ENCODE peak calls at places on chromosome 2, in nine cellular contexts. C is astrocyte of the spinal cord, O is thoracic aorta, L is ovary, T is body of pancreas, I is mucosa of descending colon, U is IMR-90, S is cardiac muscle cell, A is astrocyte of the cerebellum. B is an unnamed sample.

GRCh38 chr2:149817206-149817605 is 229.6 kb upstream of the MMADHC start:
- DNase-seq in U (no peak), C (peak), A (peak), T (no peak), L (no peak), O (no peak), I (no peak), S (peak), B (peak)

GRCh38 chr2:105896765-105897163 is 152.1 kb downstream of the NCK2 start:
- DNase-seq in L (no peak), T (no peak), C (no peak), U (no peak), S (no peak), A (no peak), I (no peak), O (no peak), B (no peak)

GRCh38 chr2:73018188-73018825 is 53.2 kb downstream of the SFXN5 start:
- DNase-seq in T (no peak), I (no peak), O (no peak), A (no peak), L (no peak), U (peak), C (peak), S (no peak), B (no peak)

GRCh38 chr2:64268330-64268729 is 124.1 kb upstream of the PELI1 start:
- DNase-seq in O (no peak), L (no peak), U (no peak), S (peak), C (no peak), I (no peak), A (no peak), T (no peak), B (no peak)

GRCh38 chr2:10336283-10336682 is 33.6 kb downstream of the HPCAL1 start:
- DNase-seq in S (no peak), C (no peak), L (no peak), T (no peak), I (no peak), O (no peak), A (no peak), U (no peak), B (no peak)

GRCh38 chr2:186433777-186434432 is 52.2 kb upstream of the ZC3H15 start:
- DNase-seq in S (no peak), L (no peak), T (no peak), O (no peak), I (no peak), A (no peak), C (no peak), U (no peak), B (no peak)

GRCh38 chr2:96320326-96321229 is 4.5 kb upstream of the ITPRIPL1 start:
- DNase-seq in T (no peak), I (no peak), U (no peak), S (no peak), A (no peak), O (no peak), C (no peak), L (no peak), B (no peak)

GRCh38 chr2:48617618-48618017 is at the start of gene GTF2A1L:
- DNase-seq in O (no peak), L (no peak), C (no peak), A (no peak), T (no peak), U (no peak), I (no peak), S (no peak), B (no peak)

GRCh38 chr2:234606906-234607305 is 110.0 kb upstream of the ARL4C start:
- DNase-seq in O (no peak), C (no peak), S (no peak), U (peak), T (no peak), L (no peak), I (no peak), A (no peak), B (peak)

GRCh38 chr2:96273763-96274162 is 7.7 kb downstream of the CIAO1 start:
- DNase-seq in I (no peak), L (no peak), C (no peak), T (no peak), O (no peak), S (no peak), U (peak), A (no peak), B (no peak)

GRCh38 chr2:161206491-161207032 is 46.3 kb downstream of the TANK start:
- DNase-seq in L (no peak), C (no peak), I (no peak), O (no peak), U (no peak), S (peak), A (no peak), T (no peak), B (peak)

GRCh38 chr2:10058251-10059015 is 15.1 kb downstream of the KLF11 start:
- DNase-seq in T (no peak), A (no peak), L (peak), I (peak), U (no peak), O (no peak), S (no peak), C (no peak), B (no peak)

GRCh38 chr2:15800489-15801329 is 139.6 kb upstream of the MYCN start:
- DNase-seq in U (no peak), I (no peak), A (no peak), S (peak), L (no peak), O (no peak), C (no peak), T (no peak), B (no peak)

GRCh38 chr2:25955036-25955435 is 27.3 kb downstream of the KIF3C start:
- DNase-seq in T (no peak), O (no peak), L (no peak), S (no peak), I (no peak), U (peak), C (no peak), A (no peak), B (no peak)

GRCh38 chr2:169910109-169910799 is 83.0 kb downstream of the UBR3 start:
- DNase-seq in S (peak), L (no peak), C (no peak), T (no peak), I (no peak), A (no peak), O (no peak), U (peak), B (peak)

GRCh38 chr2:57190007-57190406 is 856.6 kb upstream of the VRK2 start:
- DNase-seq in C (no peak), A (no peak), O (no peak), U (no peak), S (no peak), L (no peak), I (no peak), T (no peak), B (no peak)

GRCh38 chr2:54360055-54360792 is 95.9 kb upstream of the SPTBN1 start:
- DNase-seq in A (peak), I (no peak), L (peak), C (peak), T (peak), S (peak), O (no peak), U (peak), B (peak)

GRCh38 chr2:112891333-112891950 is 19.5 kb upstream of the IL37 start:
- DNase-seq in T (no peak), A (no peak), L (no peak), I (no peak), S (no peak), O (no peak), U (no peak), C (no peak), B (no peak)

GRCh38 chr2:56202722-56203121 is 18.9 kb downstream of the CCDC85A start:
- DNase-seq in C (no peak), I (no peak), L (no peak), S (no peak), O (no peak), U (no peak), T (no peak), A (no peak), B (no peak)

GRCh38 chr2:142980246-142981068 is 103.0 kb downstream of the KYNU start:
- DNase-seq in C (peak), S (peak), A (peak), O (no peak), L (no peak), I (no peak), U (peak), T (no peak), B (peak)

GRCh38 chr2:191976436-191976835 is 129.5 kb upstream of the CAVIN2 start:
- DNase-seq in A (peak), O (no peak), U (peak), I (no peak), T (no peak), C (peak), S (peak), L (no peak), B (peak)

GRCh38 chr2:42566837-42567251 is 1.6 kb upstream of the MTA3 start:
- DNase-seq in I (no peak), C (no peak), O (no peak), U (no peak), S (no peak), L (no peak), A (no peak), T (no peak), B (no peak)

GRCh38 chr2:138071720-138072719 is 107.7 kb downstream of the HNMT start:
- DNase-seq in I (no peak), O (no peak), U (peak), A (no peak), S (peak), C (peak), L (no peak), T (no peak), B (no peak)

GRCh38 chr2:238955648-238956531 is 108.0 kb downstream of the TWIST2 start:
- DNase-seq in C (peak), I (no peak), O (no peak), S (no peak), T (no peak), U (peak), A (no peak), L (no peak), B (peak)

GRCh38 chr2:94999431-94999883 is 26.1 kb upstream of the MAL start:
- DNase-seq in L (no peak), I (no peak), C (no peak), T (no peak), O (no peak), U (no peak), S (no peak), A (no peak), B (no peak)

GRCh38 chr2:12739721-12740254 is 23.1 kb downstream of the TRIB2 start:
- DNase-seq in S (no peak), T (no peak), L (no peak), O (no peak), U (no peak), C (no peak), A (no peak), I (no peak), B (no peak)

GRCh38 chr2:172082105-172082943 is 3.0 kb upstream of the DLX1 start:
- DNase-seq in A (no peak), U (no peak), I (no peak), T (no peak), O (no peak), C (no peak), S (no peak), L (no peak), B (peak)

GRCh38 chr2:32772623-32773221 is 144.9 kb downstream of the TTC27 start:
- DNase-seq in S (peak), I (no peak), T (no peak), U (peak), O (no peak), L (no peak), C (peak), A (peak), B (peak)

GRCh38 chr2:158113896-158114295 is 12.2 kb downstream of the UPP2 start:
- DNase-seq in C (no peak), A (no peak), T (no peak), S (no peak), O (no peak), L (no peak), U (no peak), I (no peak), B (no peak)

GRCh38 chr2:12057436-12058166 is 311.2 kb downstream of the LPIN1 start:
- DNase-seq in O (no peak), T (peak), I (peak), U (no peak), L (no peak), C (peak), S (no peak), A (no peak), B (no peak)

GRCh38 chr2:238701907-238702206 is 146.0 kb upstream of the TWIST2 start:
- DNase-seq in A (no peak), C (no peak), T (no peak), L (no peak), U (no peak), I (no peak), S (no peak), O (no peak), B (no peak)

GRCh38 chr2:230777681-230778080 is 65.0 kb downstream of the CAB39 start:
- DNase-seq in A (no peak), T (no peak), O (no peak), C (peak), U (peak), S (peak), I (no peak), L (no peak), B (peak)

GRCh38 chr2:17309741-17310339 is 208.4 kb downstream of the RAD51AP2 start:
- DNase-seq in L (no peak), I (no peak), T (peak), U (peak), S (peak), O (no peak), C (peak), A (peak), B (peak)

GRCh38 chr2:37488911-37489310 is 144.5 kb downstream of the QPCT start:
- DNase-seq in U (peak), I (no peak), T (no peak), S (no peak), O (no peak), L (no peak), C (no peak), A (no peak), B (peak)

GRCh38 chr2:27790796-27791195 is 19.3 kb downstream of the MRPL33 start:
- DNase-seq in S (no peak), L (no peak), U (peak), I (no peak), O (no peak), T (no peak), C (no peak), A (no peak), B (no peak)

GRCh38 chr2:28286678-28287077 is 106.0 kb upstream of the FOSL2 start:
- DNase-seq in U (peak), T (no peak), S (no peak), C (peak), O (no peak), L (no peak), A (no peak), I (no peak), B (no peak)

DNA sequence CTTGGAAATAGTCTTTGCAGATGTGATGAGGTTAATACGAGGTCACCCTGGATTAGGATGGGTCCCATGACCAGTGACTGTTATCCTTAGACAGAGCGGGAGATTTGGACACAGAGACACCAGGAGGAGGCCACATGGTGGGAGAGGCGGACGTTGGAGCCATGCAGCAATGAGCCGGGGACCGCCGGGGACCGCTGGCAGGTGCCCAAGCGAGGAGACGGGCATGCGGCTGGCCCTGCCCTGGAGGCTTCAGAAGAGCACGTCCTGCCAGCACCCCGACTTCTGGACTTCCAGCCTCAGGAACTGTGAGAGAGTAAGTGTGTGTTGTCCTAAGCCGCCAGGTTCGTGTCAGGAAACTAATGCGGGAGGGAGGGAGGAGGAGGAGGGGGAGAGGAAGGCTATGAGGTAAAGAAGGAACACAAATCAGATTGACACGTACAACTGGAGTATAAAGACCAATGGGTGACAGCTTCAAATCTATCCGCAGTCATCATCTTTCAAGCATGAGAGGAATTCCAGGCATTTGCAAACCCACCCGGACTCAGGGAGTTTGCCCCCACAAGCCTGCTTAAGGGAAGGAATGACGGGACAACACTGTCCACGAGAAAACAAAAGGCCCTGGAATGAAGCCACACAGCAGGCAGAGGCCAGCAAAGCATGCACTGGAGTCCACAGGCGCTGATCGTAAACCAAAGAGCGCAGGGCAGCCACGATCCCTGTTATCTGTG is 11.6 kb upstream of the BOK start:
- DNase-seq in C (peak), L (no peak), O (no peak), I (no peak), U (peak), T (no peak), S (peak), A (peak), B (peak)
- H3K4me3 ChIP-seq in C (no peak), L (no peak), O (peak), I (no peak), U (no peak), T (no peak), S (no peak), A (no peak), B (peak)

DNA sequence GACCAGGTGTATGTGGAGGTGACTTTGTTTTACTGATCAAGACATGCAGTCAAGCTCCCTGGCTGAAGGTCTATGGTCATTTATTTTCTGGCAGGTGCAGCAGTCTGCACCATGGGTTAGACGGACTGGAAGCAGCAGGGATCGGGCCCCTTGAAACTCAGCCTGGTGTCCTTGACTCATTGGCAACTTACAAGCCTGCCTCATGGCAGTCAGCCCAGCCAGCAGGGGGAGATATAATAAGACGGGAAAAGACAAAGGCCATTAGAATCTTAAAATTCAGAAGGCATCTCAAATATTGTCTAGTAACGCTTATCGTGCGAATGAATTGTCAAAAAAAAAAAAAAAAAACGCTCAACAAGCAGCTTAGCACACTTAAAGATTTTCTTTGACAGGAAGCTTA is 308.2 kb downstream of the EN1 start:
- DNase-seq in T (peak), I (no peak), L (peak), S (peak), U (peak), A (peak), O (no peak), C (peak), B (peak)
- TF ChIP-seq CTCF in T (peak), I (no peak), L (no peak), S (peak), U (peak), A (peak), O (no peak), C (peak), B (peak)

GRCh38 chr2:19355931-19356544 is 2.4 kb downstream of the OSR1 start:
- DNase-seq in O (no peak), U (peak), C (peak), I (no peak), S (peak), T (no peak), L (no peak), A (no peak), B (peak)
- H3K4me3 ChIP-seq in O (peak), U (peak), C (peak), I (no peak), S (peak), T (no peak), L (peak), A (peak), B (peak)

GRCh38 chr2:18435425-18436037 is 124.9 kb downstream of the RDH14 start:
- DNase-seq in S (peak), U (peak), L (no peak), C (peak), T (no peak), I (no peak), O (no peak), A (peak), B (peak)
- TF ChIP-seq CTCF in S (peak), U (peak), L (no peak), C (peak), T (peak), I (no peak), O (peak), A (peak), B (peak)

DNA sequence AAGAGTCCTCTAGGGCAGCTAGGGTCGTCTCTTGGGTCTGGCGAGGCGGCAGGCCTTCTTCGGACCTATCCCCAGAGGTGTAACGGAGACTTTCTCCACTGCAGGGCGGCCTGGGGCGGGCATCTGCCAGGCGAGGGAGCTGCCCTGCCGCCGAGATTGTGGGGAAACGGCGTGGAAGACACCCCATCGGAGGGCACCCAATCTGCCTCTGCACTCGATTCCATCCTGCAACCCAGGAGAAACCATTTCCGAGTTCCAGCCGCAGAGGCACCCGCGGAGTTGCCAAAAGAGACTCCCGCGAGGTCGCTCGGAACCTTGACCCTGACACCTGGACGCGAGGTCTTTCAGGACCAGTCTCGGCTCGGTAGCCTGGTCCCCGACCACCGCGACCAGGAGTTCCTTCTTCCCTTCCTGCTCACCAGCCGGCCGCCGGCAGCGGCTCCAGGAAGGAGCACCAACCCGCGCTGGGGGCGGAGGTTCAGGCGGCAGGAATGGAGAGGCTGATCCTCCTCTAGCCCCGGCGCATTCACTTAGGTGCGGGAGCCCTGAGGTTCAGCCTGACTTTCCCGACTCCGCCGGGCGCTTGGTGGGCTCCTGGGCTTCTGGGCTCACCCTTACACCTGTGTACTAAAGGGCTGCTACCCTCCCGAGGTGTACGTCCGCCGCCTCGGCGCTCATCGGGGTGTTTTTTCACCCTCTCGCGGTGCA is 8.2 kb downstream of the SIX2 start:
- DNase-seq in U (no peak), L (no peak), T (peak), I (peak), O (no peak), S (peak), C (no peak), A (no peak), B (no peak)
- H3K4me3 ChIP-seq in U (no peak), L (no peak), T (no peak), I (no peak), O (peak), S (peak), C (peak), A (peak), B (peak)

GRCh38 chr2:219279151-219279915 is at the start of gene DNAJB2:
- DNase-seq in T (peak), C (peak), L (peak), U (peak), I (peak), S (peak), A (peak), O (peak), B (peak)
- TF ChIP-seq CTCF in T (no peak), C (peak), L (peak), U (peak), I (no peak), S (peak), A (peak), O (no peak), B (peak)

DNA sequence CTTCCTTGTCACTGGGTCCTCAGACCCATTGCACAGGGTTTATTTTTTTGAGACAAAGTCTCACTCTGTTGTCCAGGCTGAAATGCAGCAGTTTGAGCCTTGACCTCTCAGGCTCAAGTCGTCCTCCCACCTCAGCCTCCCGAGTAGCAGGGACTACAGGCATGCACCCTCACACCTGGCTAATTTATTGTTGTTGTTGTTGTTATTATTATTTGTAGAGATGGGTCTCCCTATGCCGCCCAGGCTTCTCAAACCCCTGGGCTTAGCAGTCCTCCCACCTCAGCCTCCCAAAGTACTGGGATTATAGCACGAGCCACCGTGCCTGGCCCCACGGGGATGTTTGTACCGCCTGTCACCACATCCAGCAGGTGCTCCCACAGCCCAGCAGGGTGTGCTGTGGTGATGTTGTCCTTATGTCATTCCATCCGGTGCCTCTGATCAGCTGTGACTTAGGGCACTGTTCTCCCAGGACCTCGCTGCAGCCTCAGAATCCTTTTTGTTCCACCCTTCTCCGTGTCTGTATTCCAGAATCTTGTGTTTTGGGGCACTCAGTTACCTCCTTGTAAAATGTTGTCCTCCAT is 182.3 kb downstream of the INO80D start:
- DNase-seq in T (peak), A (no peak), C (no peak), I (peak), L (no peak), U (no peak), O (no peak), S (peak), B (no peak)
- H3K4me3 ChIP-seq in T (no peak), A (no peak), C (no peak), I (no peak), L (no peak), U (no peak), O (no peak), S (no peak), B (no peak)